ENCODE peak calls at places on chromosomes 3 and 15, in six cellular contexts. One of them, this sample, is unnamed.

GRCh38 chr15:74833376-74834107 is 7.1 kb downstream of the CPLX3 start:
- DNase-seq in GM12865: no peak
- DNase-seq in gastrocnemius medialis: no peak
- DNase-seq in HepG2: no peak
- DNase-seq in choroid plexus epithelial cell: no peak
- DNase-seq in stimulated activated CD8-positive, alpha-beta memory T cell treated with anti-CD3 and anti-CD28 coated beads, Interleukin-15, amount 100 ng/mL, for 4 hours: no peak
- DNase-seq in this sample: no peak

GRCh38 chr3:69864141-69864540 is 124.9 kb downstream of the MITF start:
- DNase-seq in stimulated activated CD8-positive, alpha-beta memory T cell treated with anti-CD3 and anti-CD28 coated beads, Interleukin-15, amount 100 ng/mL, for 4 hours: no peak
- DNase-seq in choroid plexus epithelial cell: no peak
- DNase-seq in HepG2: no peak
- DNase-seq in GM12865: no peak
- DNase-seq in gastrocnemius medialis: no peak
- DNase-seq in this sample: no peak

GRCh38 chr3:51675201-51675611 is 4.2 kb downstream of the TEX264 start:
- DNase-seq in gastrocnemius medialis: no peak
- DNase-seq in choroid plexus epithelial cell: peak; percentile 56
- DNase-seq in HepG2: no peak
- DNase-seq in GM12865: no peak
- DNase-seq in stimulated activated CD8-positive, alpha-beta memory T cell treated with anti-CD3 and anti-CD28 coated beads, Interleukin-15, amount 100 ng/mL, for 4 hours: no peak
- DNase-seq in this sample: peak; percentile 71

GRCh38 chr3:14803981-14804834 is 14.6 kb upstream of the FGD5 start:
- DNase-seq in choroid plexus epithelial cell: no peak
- DNase-seq in HepG2: peak; percentile 26
- DNase-seq in gastrocnemius medialis: no peak
- DNase-seq in stimulated activated CD8-positive, alpha-beta memory T cell treated with anti-CD3 and anti-CD28 coated beads, Interleukin-15, amount 100 ng/mL, for 4 hours: no peak
- DNase-seq in GM12865: no peak
- DNase-seq in this sample: no peak

GRCh38 chr3:60154011-60154410 is 1097.2 kb downstream of the FHIT start:
- DNase-seq in GM12865: no peak
- DNase-seq in HepG2: no peak
- DNase-seq in gastrocnemius medialis: no peak
- DNase-seq in choroid plexus epithelial cell: no peak
- DNase-seq in stimulated activated CD8-positive, alpha-beta memory T cell treated with anti-CD3 and anti-CD28 coated beads, Interleukin-15, amount 100 ng/mL, for 4 hours: no peak
- DNase-seq in this sample: no peak

GRCh38 chr3:132279030-132279429 is 38.2 kb upstream of the ACP3 start:
- DNase-seq in GM12865: no peak
- DNase-seq in stimulated activated CD8-positive, alpha-beta memory T cell treated with anti-CD3 and anti-CD28 coated beads, Interleukin-15, amount 100 ng/mL, for 4 hours: no peak
- DNase-seq in gastrocnemius medialis: no peak
- DNase-seq in choroid plexus epithelial cell: no peak
- DNase-seq in HepG2: no peak
- DNase-seq in this sample: no peak

GRCh38 chr3:61685755-61686154 is 124.4 kb downstream of the PTPRG start:
- DNase-seq in gastrocnemius medialis: no peak
- DNase-seq in choroid plexus epithelial cell: no peak
- DNase-seq in HepG2: no peak
- DNase-seq in GM12865: no peak
- DNase-seq in stimulated activated CD8-positive, alpha-beta memory T cell treated with anti-CD3 and anti-CD28 coated beads, Interleukin-15, amount 100 ng/mL, for 4 hours: no peak
- DNase-seq in this sample: peak; percentile 26

GRCh38 chr15:60370804-60371700 is 26.7 kb downstream of the ANXA2 start:
- DNase-seq in stimulated activated CD8-positive, alpha-beta memory T cell treated with anti-CD3 and anti-CD28 coated beads, Interleukin-15, amount 100 ng/mL, for 4 hours: no peak
- DNase-seq in HepG2: peak; percentile 70
- DNase-seq in choroid plexus epithelial cell: peak; percentile 99
- DNase-seq in GM12865: no peak
- DNase-seq in gastrocnemius medialis: peak; percentile 64
- DNase-seq in this sample: peak; percentile 99

GRCh38 chr3:132079150-132079549 is 44.3 kb upstream of the CPNE4 start:
- DNase-seq in gastrocnemius medialis: no peak
- DNase-seq in GM12865: no peak
- DNase-seq in HepG2: no peak
- DNase-seq in stimulated activated CD8-positive, alpha-beta memory T cell treated with anti-CD3 and anti-CD28 coated beads, Interleukin-15, amount 100 ng/mL, for 4 hours: no peak
- DNase-seq in choroid plexus epithelial cell: peak; percentile 46
- DNase-seq in this sample: peak; percentile 32

GRCh38 chr15:39079296-39079834 is 501.5 kb upstream of the THBS1 start:
- DNase-seq in gastrocnemius medialis: no peak
- DNase-seq in GM12865: no peak
- DNase-seq in choroid plexus epithelial cell: peak; percentile 63
- DNase-seq in HepG2: no peak
- DNase-seq in stimulated activated CD8-positive, alpha-beta memory T cell treated with anti-CD3 and anti-CD28 coated beads, Interleukin-15, amount 100 ng/mL, for 4 hours: no peak
- DNase-seq in this sample: peak; percentile 71

GRCh38 chr3:127774647-127775046 is 47.7 kb downstream of the MGLL start:
- DNase-seq in HepG2: no peak
- DNase-seq in stimulated activated CD8-positive, alpha-beta memory T cell treated with anti-CD3 and anti-CD28 coated beads, Interleukin-15, amount 100 ng/mL, for 4 hours: no peak
- DNase-seq in GM12865: no peak
- DNase-seq in gastrocnemius medialis: no peak
- DNase-seq in choroid plexus epithelial cell: no peak
- DNase-seq in this sample: no peak

GRCh38 chr15:31275331-31276262 is 51.0 kb upstream of the KLF13 start:
- DNase-seq in choroid plexus epithelial cell: no peak
- DNase-seq in GM12865: no peak
- DNase-seq in HepG2: no peak
- DNase-seq in stimulated activated CD8-positive, alpha-beta memory T cell treated with anti-CD3 and anti-CD28 coated beads, Interleukin-15, amount 100 ng/mL, for 4 hours: no peak
- DNase-seq in gastrocnemius medialis: no peak
- DNase-seq in this sample: no peak

GRCh38 chr3:14252321-14253021 is 73.9 kb downstream of the LSM3 start:
- DNase-seq in HepG2: no peak
- DNase-seq in GM12865: no peak
- DNase-seq in gastrocnemius medialis: no peak
- DNase-seq in choroid plexus epithelial cell: no peak
- DNase-seq in stimulated activated CD8-positive, alpha-beta memory T cell treated with anti-CD3 and anti-CD28 coated beads, Interleukin-15, amount 100 ng/mL, for 4 hours: no peak
- DNase-seq in this sample: no peak

GRCh38 chr15:63909819-63910437 is 76.2 kb upstream of the HERC1 start:
- DNase-seq in HepG2: no peak
- DNase-seq in GM12865: no peak
- DNase-seq in gastrocnemius medialis: no peak
- DNase-seq in choroid plexus epithelial cell: peak; percentile 76
- DNase-seq in stimulated activated CD8-positive, alpha-beta memory T cell treated with anti-CD3 and anti-CD28 coated beads, Interleukin-15, amount 100 ng/mL, for 4 hours: no peak
- DNase-seq in this sample: peak; percentile 78

GRCh38 chr15:99343208-99343607 is 91.9 kb downstream of the LRRC28 start:
- DNase-seq in choroid plexus epithelial cell: no peak
- DNase-seq in GM12865: no peak
- DNase-seq in gastrocnemius medialis: no peak
- DNase-seq in stimulated activated CD8-positive, alpha-beta memory T cell treated with anti-CD3 and anti-CD28 coated beads, Interleukin-15, amount 100 ng/mL, for 4 hours: no peak
- DNase-seq in HepG2: peak; percentile 65
- DNase-seq in this sample: no peak

GRCh38 chr15:95323798-95324197 is 1006.7 kb upstream of the NR2F2 start:
- DNase-seq in GM12865: no peak
- DNase-seq in stimulated activated CD8-positive, alpha-beta memory T cell treated with anti-CD3 and anti-CD28 coated beads, Interleukin-15, amount 100 ng/mL, for 4 hours: no peak
- DNase-seq in HepG2: no peak
- DNase-seq in choroid plexus epithelial cell: no peak
- DNase-seq in gastrocnemius medialis: no peak
- DNase-seq in this sample: no peak

GRCh38 chr3:45635475-45636256 is 41.1 kb downstream of the LIMD1 start:
- DNase-seq in HepG2: peak; percentile 95
- DNase-seq in stimulated activated CD8-positive, alpha-beta memory T cell treated with anti-CD3 and anti-CD28 coated beads, Interleukin-15, amount 100 ng/mL, for 4 hours: no peak
- DNase-seq in choroid plexus epithelial cell: peak; percentile 91
- DNase-seq in GM12865: no peak
- DNase-seq in gastrocnemius medialis: no peak
- DNase-seq in this sample: peak; percentile 91

GRCh38 chr15:29470311-29470710 is 200.7 kb upstream of the NSMCE3 start:
- DNase-seq in gastrocnemius medialis: no peak
- DNase-seq in GM12865: no peak
- DNase-seq in HepG2: no peak
- DNase-seq in stimulated activated CD8-positive, alpha-beta memory T cell treated with anti-CD3 and anti-CD28 coated beads, Interleukin-15, amount 100 ng/mL, for 4 hours: no peak
- DNase-seq in choroid plexus epithelial cell: no peak
- DNase-seq in this sample: no peak

This sample was measured in astrocyte of the hippocampus.